ENCODE peak calls at places on chromosomes 12 and 14, in nine cellular contexts. X, C, N, R, Z, F, K, M and Q are unnamed samples.

GRCh38 chr12:131565256-131566005 is 145.5 kb upstream of the SFSWAP start:
- DNase-seq in X (peak), C (no peak), N (no peak), R (no peak), Z (no peak), F (no peak), K (no peak), M (no peak), Q (no peak)

GRCh38 chr14:30906752-30907658 is 32.6 kb downstream of the COCH start:
- DNase-seq in X (peak), C (peak), N (peak), R (peak), Z (peak), F (no peak), K (no peak), M (no peak), Q (peak)

GRCh38 chr14:55771242-55772025 is 191.4 kb downstream of the KTN1 start:
- DNase-seq in X (no peak), C (no peak), N (no peak), R (no peak), Z (no peak), F (no peak), K (no peak), M (no peak), Q (no peak)

GRCh38 chr14:76581592-76581991 is 179.7 kb upstream of the VASH1 start:
- DNase-seq in X (no peak), C (no peak), N (no peak), R (no peak), Z (no peak), F (no peak), K (no peak), M (no peak), Q (peak)

GRCh38 chr14:59299731-59300130 is 111.3 kb downstream of the DAAM1 start:
- DNase-seq in X (no peak), C (no peak), N (no peak), R (no peak), Z (no peak), F (no peak), K (no peak), M (no peak), Q (no peak)

GRCh38 chr12:98814254-98814653 is 169.2 kb downstream of the APAF1 start:
- DNase-seq in X (no peak), C (no peak), N (no peak), R (no peak), Z (no peak), F (no peak), K (no peak), M (no peak), Q (no peak)

GRCh38 chr14:77376771-77377501 is at the start of the genes SAMD15 and TMED8:
- DNase-seq in X (peak), C (peak), N (peak), R (peak), Z (peak), F (peak), K (peak), M (peak), Q (peak)

GRCh38 chr12:56931474-56931978 is 2.7 kb downstream of the SDR9C7 start:
- DNase-seq in X (peak), C (no peak), N (peak), R (no peak), Z (peak), F (no peak), K (peak), M (no peak), Q (peak)

GRCh38 chr12:118448341-118448740 is 72.0 kb downstream of the SUDS3 start:
- DNase-seq in X (no peak), C (no peak), N (no peak), R (no peak), Z (no peak), F (no peak), K (no peak), M (no peak), Q (no peak)

GRCh38 chr14:92486881-92487280 is 26.7 kb upstream of the RIN3 start:
- DNase-seq in X (no peak), C (no peak), N (no peak), R (no peak), Z (peak), F (no peak), K (no peak), M (no peak), Q (no peak)